ENCODE peak calls at places on chromosomes 7 and 10, in nine cellular contexts. S is nephron progenitor cell, Y is neural crest cell, D is body of pancreas, E is endothelial cell, V is hepatocyte, J is bronchial epithelial cell, Z is foreskin keratinocyte, W is H9. U is an unnamed sample.
A peak's percentile ranks its signal among the peaks of the same experiment; 100 is the strongest.

GRCh38 chr7:49398730-49399129 is 374.7 kb upstream of the VWC2 start:
- DNase-seq in D (no peak), S (no peak), V (no peak), E (no peak), W (no peak), J (peak; percentile 50), Y (no peak), Z (peak; percentile 92), U (no peak)

GRCh38 chr7:140475747-140476333 is 3.5 kb downstream of the MKRN1 start:
- DNase-seq in W (no peak), Z (peak; percentile 39), E (peak; percentile 30), J (peak; percentile 56), Y (peak; percentile 20), S (peak; percentile 12), D (peak; percentile 43), V (peak; percentile 71), U (no peak)

GRCh38 chr7:112347088-112347487 is 103.2 kb upstream of the IFRD1 start:
- DNase-seq in Z (no peak), V (no peak), S (no peak), D (no peak), Y (no peak), E (no peak), W (no peak), J (no peak), U (no peak)

GRCh38 chr7:47884675-47885074 is 63.6 kb downstream of the PKD1L1 start:
- DNase-seq in J (no peak), Z (no peak), Y (no peak), W (no peak), S (no peak), D (no peak), V (no peak), E (no peak), U (peak; percentile 23)

GRCh38 chr10:91613411-91614253 is 19.2 kb downstream of the PPP1R3C start:
- DNase-seq in W (no peak), Z (peak; percentile 95), D (no peak), E (no peak), S (no peak), V (peak; percentile 60), Y (no peak), J (peak; percentile 96), U (no peak)

GRCh38 chr10:102368072-102368471 is 27.4 kb upstream of the NFKB2 start:
- DNase-seq in V (no peak), W (no peak), S (no peak), D (peak; percentile 24), J (peak; percentile 51), Z (peak; percentile 71), Y (no peak), E (no peak), U (no peak)

GRCh38 chr7:46454796-46455195 is 533.7 kb upstream of the IGFBP3 start:
- DNase-seq in D (no peak), E (no peak), Z (no peak), J (no peak), W (no peak), V (no peak), S (no peak), Y (no peak), U (no peak)

GRCh38 chr7:85488406-85488805 is 301.6 kb upstream of the SEMA3D start:
- DNase-seq in S (no peak), Y (no peak), V (no peak), E (no peak), Z (no peak), D (no peak), J (no peak), W (no peak), U (no peak)

GRCh38 chr10:27242473-27242950 is 1.9 kb upstream of the ACBD5 start:
- DNase-seq in J (no peak), W (no peak), Y (no peak), E (no peak), V (no peak), D (no peak), S (no peak), Z (no peak), U (no peak)

GRCh38 chr10:27240212-27240890 is at the start of gene ACBD5:
- DNase-seq in W (peak; percentile 84), E (peak; percentile 79), Z (peak; percentile 69), S (peak; percentile 82), Y (peak; percentile 72), D (peak; percentile 96), V (peak; percentile 86), J (peak; percentile 47), U (peak; percentile 89)

GRCh38 chr10:27242951-27243551 is 2.5 kb upstream of the ACBD5 start:
- DNase-seq in J (peak; percentile 71), S (peak; percentile 36), W (peak; percentile 67), Z (peak; percentile 80), V (peak; percentile 78), D (peak; percentile 42), E (peak; percentile 16), Y (peak; percentile 28), U (no peak)

GRCh38 chr10:27241640-27242472 is 1.3 kb upstream of the ACBD5 start:
- DNase-seq in V (peak; percentile 97), D (peak; percentile 92), W (peak; percentile 94), J (peak; percentile 80), E (peak; percentile 93), Y (peak; percentile 80), S (peak; percentile 91), Z (peak; percentile 92), U (peak; percentile 96)

DNA sequence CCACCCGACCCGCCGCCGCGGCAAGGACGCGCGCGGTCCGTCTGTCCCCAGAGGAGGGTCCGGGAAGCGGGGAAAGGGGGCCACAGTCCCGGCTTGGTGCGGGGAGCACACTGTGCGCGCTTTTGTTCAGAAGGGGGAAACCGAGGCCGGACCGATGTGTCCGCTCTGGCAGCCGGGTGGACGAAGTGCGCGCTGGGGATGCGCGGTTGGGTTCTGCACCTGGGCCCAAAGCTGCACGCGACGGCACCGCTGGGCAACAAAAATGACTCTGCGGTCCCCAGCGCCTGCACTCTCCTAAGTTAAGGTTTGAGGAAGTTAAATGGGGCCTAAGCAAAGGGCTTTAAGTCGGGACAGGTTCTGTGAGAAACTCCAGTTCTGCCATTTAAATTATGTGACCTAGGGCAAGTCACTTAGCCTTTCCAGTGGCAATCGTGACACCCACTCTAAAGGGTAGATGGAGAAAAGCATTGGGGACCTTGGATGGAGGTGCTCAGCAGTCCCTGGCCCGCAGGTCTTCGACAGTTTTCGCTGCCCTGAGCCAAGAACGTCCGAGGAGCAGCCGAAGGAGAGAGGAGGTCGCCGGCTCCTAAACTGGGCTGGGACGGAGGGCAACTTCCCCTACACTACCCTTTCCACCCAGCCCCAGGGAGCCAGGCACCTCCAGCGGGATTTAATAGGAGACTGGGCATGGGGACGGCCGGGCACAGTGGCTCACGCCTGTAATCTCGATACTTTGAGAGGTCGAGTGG is 468 bp upstream of the ACBD5 start:
- DNase-seq in V (peak; percentile 32), Y (peak; percentile 12), S (peak; percentile 32), J (peak; percentile 19), E (peak; percentile 38), Z (peak; percentile 47), D (peak; percentile 15), W (peak; percentile 55), U (no peak)
- TF ChIP-seq CTCF in V (no peak), Y (no peak), S (no peak), J (no peak), E (no peak), Z (no peak), D (no peak), W (no peak), U (no peak)

GRCh38 chr10:31317652-31318381 is 1.2 kb upstream of the ZEB1 start:
- DNase-seq in V (no peak), J (no peak), E (peak; percentile 48), Z (no peak), Y (no peak), S (no peak), D (no peak), W (no peak), U (no peak)

GRCh38 chr10:31320179-31320597 is 1.2 kb downstream of the ZEB1 start:
- DNase-seq in W (peak; percentile 46), E (peak; percentile 22), V (peak; percentile 35), J (no peak), D (peak; percentile 15), S (peak; percentile 29), Y (peak; percentile 21), Z (peak; percentile 38), U (peak; percentile 84)

GRCh38 chr10:31319602-31320178 is 674 bp downstream of the ZEB1 start:
- DNase-seq in J (no peak), D (no peak), E (peak; percentile 16), V (peak; percentile 27), S (no peak), W (no peak), Y (no peak), Z (no peak), U (no peak)

GRCh38 chr10:31318382-31318853 is 598 bp upstream of the ZEB1 start:
- DNase-seq in Y (no peak), V (peak; percentile 73), D (peak; percentile 64), W (peak; percentile 44), J (peak; percentile 77), S (no peak), E (peak; percentile 49), Z (peak; percentile 75), U (peak; percentile 86)

GRCh38 chr10:31318854-31319601 is at the start of gene ZEB1:
- DNase-seq in Z (peak; percentile 84), V (peak; percentile 92), S (peak; percentile 82), J (peak; percentile 82), E (peak; percentile 81), W (peak; percentile 91), D (peak; percentile 88), Y (peak; percentile 69), U (peak; percentile 92)
- TF ChIP-seq CTCF in Z (peak; percentile 50), V (peak; percentile 32), S (peak; percentile 26), J (peak; percentile 56), E (peak; percentile 32), W (peak; percentile 48), D (peak; percentile 60), Y (peak; percentile 53), U (peak; percentile 67)

GRCh38 chr10:84739641-84740040 is 411.3 kb downstream of the CCSER2 start:
- DNase-seq in V (no peak), S (no peak), D (no peak), W (no peak), Z (no peak), J (no peak), Y (no peak), E (no peak), U (no peak)

DNA sequence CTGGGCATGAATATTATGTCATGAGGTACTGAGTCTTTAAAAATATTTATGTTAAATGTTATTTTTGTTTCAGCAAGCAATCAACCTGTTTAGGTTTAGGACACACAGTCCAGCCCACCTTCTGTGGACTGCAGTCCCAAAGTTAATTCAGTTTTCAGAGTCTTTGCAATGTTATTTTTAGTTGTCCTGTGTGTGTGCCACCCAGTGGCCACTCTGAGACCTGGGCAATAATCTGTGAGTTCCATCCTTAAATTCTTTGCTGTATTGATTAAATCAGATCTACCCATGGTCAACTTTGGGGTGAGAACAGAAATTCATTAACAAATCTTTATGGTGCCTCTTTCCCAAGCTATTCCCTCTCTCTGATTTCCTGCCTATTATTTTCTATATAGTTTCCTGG is 415.1 kb downstream of the CCSER2 start:
- DNase-seq in Z (no peak), J (peak; percentile 22), E (no peak), V (no peak), W (no peak), D (no peak), Y (no peak), S (no peak), U (no peak)
- TF ChIP-seq CTCF in Z (peak; percentile 47), J (peak; percentile 57), E (peak; percentile 57), V (peak; percentile 46), W (peak; percentile 79), D (no peak), Y (peak; percentile 66), S (peak; percentile 44), U (peak; percentile 55)

GRCh38 chr10:118216526-118217035 is 125.5 kb downstream of the FAM204A start:
- DNase-seq in W (no peak), Y (no peak), V (no peak), S (no peak), Z (no peak), E (no peak), D (no peak), J (no peak), U (no peak)
- TF ChIP-seq CTCF in W (no peak), Y (no peak), V (no peak), S (no peak), Z (no peak), E (no peak), D (no peak), J (no peak), U (no peak)